ENCODE peak calls at places on chromosomes 16 and 17, in nine cellular contexts. F is brain microvascular endothelial cell, V is psoas muscle, C is left lung, B is thoracic aorta, M is aorta, T is AG04450, N is heart right ventricle, O is left ventricle myocardium inferior. I is an unnamed sample.

GRCh38 chr17:63700528-63701441 is 860 bp upstream of the LIMD2 start:
- DNase-seq in F (peak), V (peak), C (peak), B (peak), M (peak), T (no peak), N (peak), O (peak), I (no peak)

GRCh38 chr16:67774457-67774853 is 31.9 kb downstream of the RANBP10 start:
- DNase-seq in F (no peak), V (no peak), C (no peak), B (no peak), M (no peak), T (no peak), N (no peak), O (no peak), I (no peak)

GRCh38 chr16:19618876-19619275 is 63.4 kb downstream of the VPS35L start:
- DNase-seq in F (no peak), V (no peak), C (no peak), B (no peak), M (no peak), T (no peak), N (no peak), O (no peak), I (no peak)

GRCh38 chr16:89369266-89369895 is 121.0 kb downstream of the ANKRD11 start:
- DNase-seq in F (peak), V (no peak), C (no peak), B (no peak), M (no peak), T (no peak), N (no peak), O (no peak), I (peak)

GRCh38 chr16:51845586-51845985 is 694.5 kb upstream of the SALL1 start:
- DNase-seq in F (no peak), V (no peak), C (no peak), B (no peak), M (no peak), T (no peak), N (no peak), O (no peak), I (no peak)

GRCh38 chr16:85476389-85476788 is 136.7 kb upstream of the GSE1 start:
- DNase-seq in F (no peak), V (no peak), C (no peak), B (no peak), M (no peak), T (no peak), N (no peak), O (no peak), I (no peak)

GRCh38 chr17:4605826-4606225 is 21.5 kb downstream of the SMTNL2 start:
- DNase-seq in F (peak), V (peak), C (no peak), B (no peak), M (peak), T (no peak), N (peak), O (peak), I (no peak)

GRCh38 chr17:9021158-9021984 is at the start of gene NTN1:
- DNase-seq in F (no peak), V (peak), C (no peak), B (no peak), M (peak), T (no peak), N (peak), O (peak), I (peak)

GRCh38 chr17:83109793-83110645 is 30.6 kb downstream of the METRNL start:
- DNase-seq in F (peak), V (peak), C (peak), B (peak), M (peak), T (peak), N (peak), O (peak), I (peak)

GRCh38 chr17:3647769-3648540 is 11.4 kb downstream of the CTNS start:
- DNase-seq in F (peak), V (peak), C (no peak), B (no peak), M (no peak), T (no peak), N (peak), O (peak), I (peak)

GRCh38 chr17:59381716-59382570 is 50.5 kb downstream of the YPEL2 start:
- DNase-seq in F (no peak), V (no peak), C (no peak), B (no peak), M (peak), T (no peak), N (peak), O (peak), I (peak)

GRCh38 chr16:56295739-56296527 is 104.6 kb downstream of the GNAO1 start:
- DNase-seq in F (no peak), V (no peak), C (no peak), B (no peak), M (no peak), T (no peak), N (no peak), O (no peak), I (no peak)

GRCh38 chr17:78412403-78412802 is 34.0 kb downstream of the PGS1 start:
- DNase-seq in F (peak), V (no peak), C (peak), B (no peak), M (no peak), T (no peak), N (no peak), O (no peak), I (no peak)
- H3K27ac ChIP-seq in F (no peak), V (peak), C (peak), B (no peak), M (no peak), T (no peak), N (no peak), O (peak), I (no peak)

DNA sequence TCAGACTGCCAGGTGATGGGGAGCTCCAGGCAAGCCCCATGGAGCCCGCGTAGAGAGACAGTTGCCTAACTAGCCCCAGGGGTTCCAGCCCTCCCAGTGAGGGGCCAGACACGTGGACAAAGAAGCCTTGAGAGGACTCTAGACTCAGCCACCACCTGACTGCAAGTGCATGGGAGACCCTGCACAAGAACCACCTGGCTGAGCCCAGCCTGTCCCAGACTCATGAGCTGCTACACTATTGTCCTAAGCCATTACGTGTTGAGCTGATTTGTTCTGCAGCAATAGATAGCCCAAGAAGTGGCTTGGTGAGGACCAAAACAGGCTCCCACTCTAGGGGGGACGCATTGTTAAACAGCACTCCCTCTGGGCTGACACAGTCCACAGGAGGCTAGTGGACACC is 37.6 kb upstream of the KLHDC4 start:
- DNase-seq in F (no peak), V (no peak), C (no peak), B (no peak), M (no peak), T (no peak), N (no peak), O (no peak), I (no peak)
- H3K27ac ChIP-seq in F (no peak), V (no peak), C (no peak), B (no peak), M (no peak), T (no peak), N (no peak), O (no peak), I (no peak)

GRCh38 chr17:81913394-81914102 is 2.3 kb upstream of the PCYT2 start:
- DNase-seq in F (no peak), V (no peak), C (no peak), B (no peak), M (no peak), T (no peak), N (no peak), O (no peak), I (no peak)
- H3K27ac ChIP-seq in F (no peak), V (no peak), C (no peak), B (no peak), M (no peak), T (no peak), N (no peak), O (no peak), I (no peak)

GRCh38 chr17:81542431-81543338 is 9.5 kb downstream of the FAAP100 start:
- DNase-seq in F (no peak), V (no peak), C (no peak), B (no peak), M (no peak), T (no peak), N (peak), O (no peak), I (no peak)
- H3K27ac ChIP-seq in F (no peak), V (no peak), C (no peak), B (no peak), M (no peak), T (no peak), N (no peak), O (peak), I (no peak)

GRCh38 chr16:11093578-11094074 is 149.3 kb downstream of the CLEC16A start:
- DNase-seq in F (no peak), V (no peak), C (no peak), B (no peak), M (no peak), T (no peak), N (no peak), O (no peak), I (no peak)
- H3K27ac ChIP-seq in F (no peak), V (no peak), C (peak), B (no peak), M (no peak), T (peak), N (no peak), O (no peak), I (no peak)

GRCh38 chr17:79720705-79721295 is 9.9 kb upstream of the ENPP7 start:
- DNase-seq in F (no peak), V (no peak), C (no peak), B (no peak), M (no peak), T (no peak), N (no peak), O (no peak), I (peak)

GRCh38 chr17:79728169-79728907 is 2.4 kb upstream of the ENPP7 start:
- DNase-seq in F (peak), V (peak), C (peak), B (peak), M (peak), T (peak), N (peak), O (peak), I (peak)

GRCh38 chr17:79721993-79722671 is 8.6 kb upstream of the ENPP7 start:
- DNase-seq in F (peak), V (no peak), C (no peak), B (no peak), M (no peak), T (no peak), N (no peak), O (no peak), I (no peak)

GRCh38 chr17:79722787-79723186 is 8.0 kb upstream of the ENPP7 start:
- DNase-seq in F (no peak), V (no peak), C (no peak), B (no peak), M (no peak), T (no peak), N (no peak), O (no peak), I (no peak)
- H3K27ac ChIP-seq in F (no peak), V (no peak), C (no peak), B (no peak), M (no peak), T (no peak), N (no peak), O (no peak), I (peak)

DNA sequence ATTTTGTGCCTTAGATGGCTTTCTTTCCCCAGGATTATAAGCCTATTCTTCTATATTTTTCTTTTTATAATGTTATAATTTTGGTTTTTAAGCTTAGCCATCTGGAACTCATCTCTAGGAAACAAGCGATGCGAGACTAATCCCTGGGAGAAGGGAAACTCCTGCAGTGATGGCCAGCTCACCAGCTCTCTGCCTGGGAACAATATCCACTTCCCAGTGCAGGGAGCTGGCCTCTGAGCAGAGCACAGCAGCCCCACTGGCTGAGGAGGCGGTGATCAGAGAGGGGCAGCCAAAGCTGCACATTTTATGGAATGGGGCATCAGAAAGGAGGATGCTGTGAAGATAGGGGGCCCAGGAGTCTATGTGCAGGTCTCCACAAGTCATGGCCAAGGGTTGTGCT is 183.3 kb downstream of the LGALS9B start:
- DNase-seq in F (no peak), V (no peak), C (no peak), B (no peak), M (no peak), T (no peak), N (no peak), O (no peak), I (no peak)
- H3K27ac ChIP-seq in F (no peak), V (no peak), C (no peak), B (no peak), M (no peak), T (peak), N (no peak), O (no peak), I (no peak)

I was measured in pancreas.